ENCODE peak calls at places on chromosome 20, in four cellular contexts. P is K562, B is HepG2, Y is GM12878. A is an unnamed sample.

GRCh38 chr20:53940356-53940694 is 130.1 kb downstream of the BCAS1 start:
- DNase-seq in B (no peak), P (no peak), Y (no peak), A (no peak)

GRCh38 chr20:32302507-32302872 is 25.0 kb downstream of the KIF3B start:
- DNase-seq in P (no peak), B (peak), Y (no peak), A (no peak)

GRCh38 chr20:42714298-42715141 is 475.2 kb downstream of the PTPRT start:
- DNase-seq in P (no peak), B (no peak), Y (no peak), A (no peak)

GRCh38 chr20:32743237-32744112 is at the start of gene COMMD7:
- DNase-seq in B (peak), P (peak), Y (peak), A (peak)

GRCh38 chr20:57395111-57395959 is 4.1 kb downstream of the RBM38 start:
- DNase-seq in Y (no peak), P (no peak), B (no peak), A (no peak)

GRCh38 chr20:24045621-24046020 is 57.0 kb upstream of the GGTLC1 start:
- DNase-seq in Y (no peak), B (no peak), P (no peak), A (no peak)

GRCh38 chr20:32465092-32465900 is 107.2 kb downstream of the ASXL1 start:
- DNase-seq in P (no peak), B (peak), Y (no peak), A (no peak)

GRCh38 chr20:63628246-63628975 is 1.5 kb upstream of the GMEB2 start:
- DNase-seq in Y (peak), B (peak), P (peak), A (peak)

GRCh38 chr20:21272279-21272678 is 30.9 kb upstream of the XRN2 start:
- DNase-seq in P (no peak), B (no peak), Y (no peak), A (no peak)

GRCh38 chr20:8082025-8082424 is 50.0 kb upstream of the PLCB1 start:
- DNase-seq in Y (no peak), B (peak), P (no peak), A (peak)

GRCh38 chr20:58649288-58650180 is 1.5 kb upstream of the STX16 start:
- DNase-seq in B (no peak), Y (no peak), P (no peak), A (no peak)

GRCh38 chr20:50919567-50919966 is 11.7 kb downstream of the ADNP start:
- DNase-seq in P (no peak), B (no peak), Y (no peak), A (no peak)
- TF ChIP-seq FOXM1 in P (no peak), B (no peak), Y (no peak), A (no peak)

GRCh38 chr20:36574278-36575065 is 1.1 kb downstream of the TGIF2 start:
- DNase-seq in Y (no peak), B (peak), P (peak), A (peak)
- TF ChIP-seq FOXK2 in Y (no peak), B (peak), P (no peak), A (no peak)

DNA sequence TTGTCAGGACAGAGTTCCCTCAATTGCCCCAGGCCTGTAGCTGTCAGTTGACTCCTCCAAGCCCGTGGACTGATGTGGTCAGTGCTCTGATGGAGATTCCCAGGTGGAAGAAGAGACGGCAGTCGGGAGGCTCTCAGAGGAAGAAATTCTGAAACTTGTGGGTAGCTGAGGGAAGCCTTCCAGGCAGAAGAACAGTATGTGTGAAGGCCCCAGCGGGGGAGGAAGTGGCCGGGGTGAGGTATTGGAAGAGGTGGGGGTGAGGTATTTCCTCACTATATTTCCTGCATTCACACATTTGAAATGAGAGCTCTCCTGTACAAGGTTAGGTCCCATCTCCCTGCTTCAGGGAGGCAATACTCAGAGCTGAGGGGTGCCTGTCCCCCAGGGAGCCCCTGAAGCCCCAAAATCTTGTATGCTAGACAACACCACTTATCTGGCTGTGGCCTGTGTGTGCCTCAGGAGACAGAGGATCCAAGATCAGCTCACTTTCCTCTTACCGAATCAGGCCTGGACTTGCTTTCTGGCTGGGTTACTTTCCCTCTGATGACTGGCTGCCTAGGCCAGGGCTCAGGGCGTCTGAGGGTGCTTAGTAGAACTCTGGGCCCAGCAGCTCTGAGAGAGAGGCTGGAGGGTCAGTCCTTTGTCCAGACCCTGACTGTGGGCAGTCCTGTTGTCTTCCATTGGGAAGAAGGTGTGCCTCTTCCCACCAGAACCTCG is 49.3 kb upstream of the MYL9 start:
- DNase-seq in P (no peak), Y (no peak), B (no peak), A (no peak)
- TF ChIP-seq SP1 in P (no peak), Y (no peak), B (no peak), A (no peak)

GRCh38 chr20:48983423-48984400 is 62.2 kb downstream of the ARFGEF2 start:
- DNase-seq in P (no peak), Y (no peak), B (no peak), A (no peak)

GRCh38 chr20:48990467-48990866 is 55.6 kb upstream of the CSE1L start:
- DNase-seq in Y (no peak), B (no peak), P (no peak), A (no peak)

GRCh38 chr20:48984575-48985219 is 61.4 kb upstream of the CSE1L start:
- DNase-seq in Y (no peak), P (no peak), B (no peak), A (no peak)

DNA sequence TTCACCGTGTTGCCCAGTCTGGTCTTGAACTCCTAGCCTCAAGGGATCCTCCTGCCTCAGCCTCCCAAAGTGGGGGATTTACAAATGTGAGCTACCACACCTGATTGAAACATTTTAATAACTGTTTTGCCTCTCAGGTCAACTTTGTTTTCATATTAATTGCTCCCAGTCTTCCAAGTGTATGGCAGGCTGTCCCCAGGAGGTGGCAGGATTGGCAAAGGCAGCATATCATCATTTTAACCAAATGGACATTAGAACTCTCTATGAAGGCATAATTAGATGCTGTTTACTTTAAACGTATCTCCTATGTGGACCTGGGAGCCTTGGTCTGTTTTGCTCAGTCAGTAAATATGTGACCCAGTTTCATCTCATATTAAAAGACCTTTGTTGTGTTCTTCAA is 59.2 kb upstream of the CSE1L start:
- DNase-seq in Y (no peak), B (peak), P (no peak), A (peak)
- TF ChIP-seq FOXM1 in Y (no peak), B (no peak), P (no peak), A (no peak)

GRCh38 chr20:34546751-34547181 is 11.8 kb upstream of the MAP1LC3A start:
- DNase-seq in Y (no peak), B (no peak), P (no peak), A (no peak)
- TF ChIP-seq FOXK2 in Y (no peak), B (no peak), P (no peak), A (no peak)

DNA sequence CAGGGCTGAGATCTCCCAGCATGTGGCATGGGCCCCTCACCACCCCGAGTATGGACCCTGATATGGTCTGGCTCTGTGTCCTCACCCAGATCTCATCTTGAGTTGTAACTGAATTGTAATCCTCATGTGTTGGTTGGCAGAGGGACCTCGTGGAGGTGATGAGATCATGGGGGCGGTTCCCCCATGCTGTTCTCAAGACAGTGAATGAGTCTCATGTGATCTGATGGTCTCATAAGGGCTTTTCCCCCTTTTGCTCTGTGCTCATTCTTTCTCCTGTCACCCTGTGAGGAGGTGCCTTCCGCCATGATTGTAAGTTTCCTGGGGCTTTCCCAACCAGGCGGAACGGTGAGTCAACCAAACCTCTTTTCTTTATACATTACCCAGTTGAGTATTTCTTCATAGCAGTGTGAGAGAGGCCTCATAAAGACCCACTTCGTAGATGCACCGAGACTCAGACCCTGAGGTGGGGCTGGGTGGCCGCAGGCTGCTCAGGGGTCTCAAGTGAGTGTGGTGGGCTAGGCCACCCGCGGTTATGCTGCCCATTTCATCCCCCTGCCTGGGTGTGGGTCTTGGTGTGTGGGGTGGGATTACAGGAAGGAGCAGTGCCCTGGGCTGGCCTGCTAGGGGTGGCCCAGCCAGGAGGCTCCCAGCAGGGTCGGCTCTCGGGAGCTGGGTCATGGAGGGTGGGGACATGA is 26.2 kb upstream of the GATA5 start:
- DNase-seq in P (no peak), B (no peak), Y (peak), A (no peak)
- TF ChIP-seq SP1 in P (no peak), B (no peak), Y (no peak), A (no peak)

GRCh38 chr20:9886227-9886626 is 47.4 kb upstream of the PAK5 start:
- DNase-seq in B (no peak), P (no peak), Y (no peak), A (no peak)
- TF ChIP-seq FOXM1 in B (no peak), P (no peak), Y (no peak), A (no peak)

DNA sequence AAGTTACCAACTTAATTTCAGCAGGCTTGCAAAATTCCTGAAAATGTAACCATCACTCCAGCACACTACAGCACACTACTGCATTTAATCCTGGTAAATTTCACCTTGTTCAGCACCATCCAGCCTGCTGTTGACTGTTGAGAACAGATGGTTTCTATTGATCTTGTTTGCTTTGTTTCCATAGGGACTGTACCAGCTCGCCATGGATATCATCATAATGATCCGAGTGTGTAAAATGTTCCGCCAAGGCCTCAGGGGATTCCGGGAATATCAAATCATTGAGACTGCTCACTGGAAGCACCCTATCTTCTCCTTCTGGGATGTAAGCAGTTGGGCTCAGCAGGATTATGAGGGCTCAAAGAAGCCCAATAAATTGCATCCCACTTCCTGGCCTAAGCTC is 4.1 kb downstream of the CNBD2 start:
- DNase-seq in B (no peak), Y (no peak), P (no peak), A (no peak)
- TF ChIP-seq FOXK2 in B (no peak), Y (no peak), P (no peak), A (no peak)

GRCh38 chr20:34222208-34222607 is 19.0 kb upstream of the ASIP start:
- DNase-seq in P (no peak), B (no peak), Y (no peak), A (no peak)

GRCh38 chr20:34216382-34216742 is 24.9 kb upstream of the ASIP start:
- DNase-seq in Y (no peak), B (no peak), P (no peak), A (no peak)

GRCh38 chr20:34215711-34216381 is 25.4 kb upstream of the ASIP start:
- DNase-seq in P (peak), B (peak), Y (no peak), A (peak)

DNA sequence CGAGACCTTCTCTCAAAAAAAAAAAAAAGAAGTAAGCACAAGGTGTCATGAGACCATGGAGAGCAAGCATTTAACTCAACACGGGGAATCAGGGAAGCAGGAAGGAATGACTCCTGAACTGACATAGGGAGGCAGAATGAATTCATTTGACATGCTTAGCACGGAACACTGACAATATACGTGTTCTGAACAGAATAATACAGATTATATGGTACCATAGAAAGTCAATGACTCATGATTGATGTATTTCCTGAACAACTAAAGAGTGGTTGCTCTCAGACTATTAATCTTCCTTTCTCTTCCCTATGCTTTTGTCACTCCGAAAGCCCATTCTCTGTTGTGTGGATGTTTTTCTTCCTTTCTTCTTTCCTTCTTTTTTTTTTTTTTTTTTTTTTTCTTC is 20.6 kb upstream of the ASIP start:
- DNase-seq in Y (no peak), B (no peak), P (no peak), A (no peak)
- TF ChIP-seq SP1 in Y (no peak), B (no peak), P (no peak), A (no peak)